ENCODE peak calls at places on chromosome 3, in four cellular contexts. One of them, this sample, is unnamed.
A peak's percentile ranks its signal among the peaks of the same experiment; 100 is the strongest.

GRCh38 chr3:33980252-33980651 is 181.8 kb downstream of the PDCD6IP start:
- DNase-seq in COR-L47: peak; percentile 9
- DNase-seq in NCI-H748 treated with DMSO at 0.1 percent for 48 hours: no peak
- DNase-seq in BJ: peak; percentile 26
- DNase-seq in this sample: peak; percentile 91

GRCh38 chr3:44114142-44114541 is 127.5 kb upstream of the TOPAZ1 start:
- DNase-seq in COR-L47: no peak
- DNase-seq in NCI-H748 treated with DMSO at 0.1 percent for 48 hours: no peak
- DNase-seq in BJ: no peak
- DNase-seq in this sample: no peak

GRCh38 chr3:114872056-114872455 is 275.0 kb downstream of the ZBTB20 start:
- DNase-seq in COR-L47: no peak
- DNase-seq in NCI-H748 treated with DMSO at 0.1 percent for 48 hours: no peak
- DNase-seq in BJ: no peak
- DNase-seq in this sample: no peak

GRCh38 chr3:151895881-151896661 is 22.6 kb downstream of the SUCNR1 start:
- DNase-seq in COR-L47: no peak
- DNase-seq in NCI-H748 treated with DMSO at 0.1 percent for 48 hours: no peak
- DNase-seq in BJ: no peak
- DNase-seq in this sample: no peak

GRCh38 chr3:4506559-4507009 is 13.4 kb downstream of the ITPR1 start:
- DNase-seq in COR-L47: no peak
- DNase-seq in NCI-H748 treated with DMSO at 0.1 percent for 48 hours: no peak
- DNase-seq in BJ: no peak
- DNase-seq in this sample: no peak

GRCh38 chr3:50674349-50675178 is at the start of gene DOCK3:
- DNase-seq in COR-L47: no peak
- DNase-seq in NCI-H748 treated with DMSO at 0.1 percent for 48 hours: no peak
- DNase-seq in BJ: no peak
- DNase-seq in this sample: peak; percentile 51

GRCh38 chr3:115576325-115576724 is 47.0 kb upstream of the GAP43 start:
- DNase-seq in COR-L47: no peak
- DNase-seq in NCI-H748 treated with DMSO at 0.1 percent for 48 hours: no peak
- DNase-seq in BJ: no peak
- DNase-seq in this sample: no peak

GRCh38 chr3:146371902-146372301 is 97.5 kb downstream of the PLSCR2 start:
- DNase-seq in COR-L47: no peak
- DNase-seq in NCI-H748 treated with DMSO at 0.1 percent for 48 hours: no peak
- DNase-seq in BJ: no peak
- DNase-seq in this sample: no peak

GRCh38 chr3:71067977-71068376 is 515.6 kb downstream of the FOXP1 start:
- DNase-seq in COR-L47: no peak
- DNase-seq in NCI-H748 treated with DMSO at 0.1 percent for 48 hours: no peak
- DNase-seq in BJ: no peak
- DNase-seq in this sample: no peak

GRCh38 chr3:142931222-142931621 is 32.3 kb downstream of the PAQR9 start:
- DNase-seq in COR-L47: no peak
- DNase-seq in NCI-H748 treated with DMSO at 0.1 percent for 48 hours: no peak
- DNase-seq in BJ: no peak
- DNase-seq in this sample: no peak

GRCh38 chr3:109924196-109924595 is 586.9 kb upstream of the DPPA4 start:
- DNase-seq in COR-L47: no peak
- DNase-seq in NCI-H748 treated with DMSO at 0.1 percent for 48 hours: no peak
- DNase-seq in BJ: no peak
- DNase-seq in this sample: peak; percentile 77

GRCh38 chr3:193446975-193447602 is 68.5 kb upstream of the ATP13A5 start:
- DNase-seq in COR-L47: no peak
- DNase-seq in NCI-H748 treated with DMSO at 0.1 percent for 48 hours: no peak
- DNase-seq in BJ: no peak
- DNase-seq in this sample: no peak

GRCh38 chr3:152104847-152105415 is 163.8 kb upstream of the MBNL1 start:
- DNase-seq in COR-L47: no peak
- DNase-seq in NCI-H748 treated with DMSO at 0.1 percent for 48 hours: no peak
- DNase-seq in BJ: no peak
- DNase-seq in this sample: no peak

This sample was measured in Caki2.